ENCODE peak calls at places on chromosome 22, in four cellular contexts. One of them, this sample, is unnamed.

GRCh38 chr22:22745225-22746060 is 101.0 kb downstream of the GGTLC2 start:
- DNase-seq in neuronal stem cell: peak; percentile 15
- DNase-seq in mesenchymal stem cell: no peak
- DNase-seq in trophoblast cell: peak; percentile 28
- DNase-seq in this sample: peak; percentile 41

GRCh38 chr22:39188809-39189208 is 36.3 kb upstream of the CBX7 start:
- DNase-seq in neuronal stem cell: no peak
- DNase-seq in mesenchymal stem cell: no peak
- DNase-seq in trophoblast cell: no peak
- DNase-seq in this sample: no peak

GRCh38 chr22:35995772-35996171 is 32.9 kb downstream of the RBFOX2 start:
- DNase-seq in trophoblast cell: peak; percentile 39
- DNase-seq in mesenchymal stem cell: peak; percentile 99
- DNase-seq in neuronal stem cell: no peak
- DNase-seq in this sample: peak; percentile 55

GRCh38 chr22:49767355-49768062 is 60.2 kb downstream of the BRD1 start:
- DNase-seq in trophoblast cell: peak; percentile 55
- DNase-seq in neuronal stem cell: peak; percentile 39
- DNase-seq in mesenchymal stem cell: peak; percentile 69
- DNase-seq in this sample: peak; percentile 81

GRCh38 chr22:24894220-24894975 is 52.1 kb downstream of the LHFPL7 start:
- DNase-seq in trophoblast cell: peak; percentile 31
- DNase-seq in neuronal stem cell: no peak
- DNase-seq in mesenchymal stem cell: peak; percentile 93
- DNase-seq in this sample: peak; percentile 29

GRCh38 chr22:50508897-50509296 is 873 bp downstream of the NCAPH2 start:
- DNase-seq in neuronal stem cell: no peak
- DNase-seq in trophoblast cell: no peak
- DNase-seq in mesenchymal stem cell: no peak
- DNase-seq in this sample: no peak

GRCh38 chr22:46436595-46437163 is 100.7 kb downstream of the CELSR1 start:
- DNase-seq in mesenchymal stem cell: no peak
- DNase-seq in neuronal stem cell: no peak
- DNase-seq in trophoblast cell: no peak
- DNase-seq in this sample: no peak

GRCh38 chr22:50705219-50705691 is 32.6 kb downstream of the SHANK3 start:
- DNase-seq in mesenchymal stem cell: peak; percentile 85
- DNase-seq in trophoblast cell: peak; percentile 64
- DNase-seq in neuronal stem cell: peak; percentile 93
- DNase-seq in this sample: peak; percentile 95

GRCh38 chr22:35307892-35308291 is 8.2 kb downstream of the TOM1 start:
- DNase-seq in trophoblast cell: no peak
- DNase-seq in mesenchymal stem cell: no peak
- DNase-seq in neuronal stem cell: no peak
- DNase-seq in this sample: no peak

GRCh38 chr22:23678133-23678532 is 12.7 kb upstream of the RGL4 start:
- DNase-seq in mesenchymal stem cell: no peak
- DNase-seq in trophoblast cell: no peak
- DNase-seq in neuronal stem cell: no peak
- DNase-seq in this sample: no peak

GRCh38 chr22:44026630-44027511 is 2.8 kb downstream of the PARVB start:
- DNase-seq in neuronal stem cell: no peak
- DNase-seq in trophoblast cell: peak; percentile 52
- DNase-seq in mesenchymal stem cell: no peak
- DNase-seq in this sample: no peak

GRCh38 chr22:49992921-49993648 is 19.5 kb downstream of the IL17REL start:
- DNase-seq in neuronal stem cell: no peak
- DNase-seq in trophoblast cell: peak; percentile 26
- DNase-seq in mesenchymal stem cell: peak; percentile 57
- DNase-seq in this sample: peak; percentile 58

GRCh38 chr22:43438666-43439347 is 27.0 kb downstream of the MPPED1 start:
- DNase-seq in mesenchymal stem cell: no peak
- DNase-seq in neuronal stem cell: no peak
- DNase-seq in trophoblast cell: no peak
- DNase-seq in this sample: no peak

GRCh38 chr22:37848587-37849088 is 581 bp upstream of the EIF3L start:
- DNase-seq in mesenchymal stem cell: peak; percentile 39
- DNase-seq in neuronal stem cell: no peak
- DNase-seq in trophoblast cell: peak; percentile 42
- DNase-seq in this sample: peak; percentile 47

GRCh38 chr22:24216541-24217209 is 28.2 kb downstream of the GGT5 start:
- DNase-seq in trophoblast cell: no peak
- DNase-seq in mesenchymal stem cell: no peak
- DNase-seq in neuronal stem cell: no peak
- DNase-seq in this sample: no peak

DNA sequence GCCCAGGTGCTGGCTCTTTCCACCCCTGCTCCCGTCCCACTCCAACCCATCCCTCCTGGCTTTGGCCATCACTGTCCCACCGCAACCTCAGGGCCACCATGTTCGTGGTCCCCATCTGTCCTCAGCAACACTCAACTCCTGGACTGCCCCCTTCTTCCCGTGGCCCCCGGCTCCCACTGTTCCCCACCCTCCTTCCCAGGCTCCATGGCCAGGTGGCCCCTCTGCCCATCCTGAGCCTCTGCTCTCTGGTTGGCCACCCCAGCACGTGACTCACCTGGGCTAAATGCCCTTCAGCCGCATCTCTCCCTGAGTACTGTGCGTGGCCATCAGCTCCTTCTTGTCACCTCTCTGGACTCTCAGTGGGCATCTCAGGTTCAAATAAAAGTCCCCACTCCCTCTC is 41.6 kb upstream of the PHF21B start:
- DNase-seq in mesenchymal stem cell: no peak
- DNase-seq in neuronal stem cell: no peak
- DNase-seq in trophoblast cell: no peak
- DNase-seq in this sample: no peak
- H2BK5ac ChIP-seq in mesenchymal stem cell: no peak overlapping the region
- H2BK5ac ChIP-seq in neuronal stem cell: no peak overlapping the region
- H2BK5ac ChIP-seq in trophoblast cell: no peak overlapping the region
- H2BK5ac ChIP-seq in this sample: peak overlapping the region; percentile 39

GRCh38 chr22:20243545-20244249 is 24.4 kb downstream of the RTN4R start:
- DNase-seq in mesenchymal stem cell: peak; percentile 56
- DNase-seq in neuronal stem cell: no peak
- DNase-seq in trophoblast cell: no peak
- DNase-seq in this sample: peak; percentile 94
- H3K4me3 ChIP-seq in mesenchymal stem cell: peak overlapping the region; percentile 61
- H3K4me3 ChIP-seq in neuronal stem cell: peak overlapping the region; percentile 20
- H3K4me3 ChIP-seq in trophoblast cell: no peak overlapping the region
- H3K4me3 ChIP-seq in this sample: no peak overlapping the region

GRCh38 chr22:31085928-31086327 is 4.8 kb downstream of the SMTN start:
- DNase-seq in trophoblast cell: no peak
- DNase-seq in mesenchymal stem cell: no peak
- DNase-seq in neuronal stem cell: no peak
- DNase-seq in this sample: no peak
- H4K8ac ChIP-seq in trophoblast cell: peak overlapping the region; percentile 94
- H4K8ac ChIP-seq in mesenchymal stem cell: peak overlapping the region; percentile 59
- H4K8ac ChIP-seq in neuronal stem cell: no peak overlapping the region
- H4K8ac ChIP-seq in this sample: no peak overlapping the region

DNA sequence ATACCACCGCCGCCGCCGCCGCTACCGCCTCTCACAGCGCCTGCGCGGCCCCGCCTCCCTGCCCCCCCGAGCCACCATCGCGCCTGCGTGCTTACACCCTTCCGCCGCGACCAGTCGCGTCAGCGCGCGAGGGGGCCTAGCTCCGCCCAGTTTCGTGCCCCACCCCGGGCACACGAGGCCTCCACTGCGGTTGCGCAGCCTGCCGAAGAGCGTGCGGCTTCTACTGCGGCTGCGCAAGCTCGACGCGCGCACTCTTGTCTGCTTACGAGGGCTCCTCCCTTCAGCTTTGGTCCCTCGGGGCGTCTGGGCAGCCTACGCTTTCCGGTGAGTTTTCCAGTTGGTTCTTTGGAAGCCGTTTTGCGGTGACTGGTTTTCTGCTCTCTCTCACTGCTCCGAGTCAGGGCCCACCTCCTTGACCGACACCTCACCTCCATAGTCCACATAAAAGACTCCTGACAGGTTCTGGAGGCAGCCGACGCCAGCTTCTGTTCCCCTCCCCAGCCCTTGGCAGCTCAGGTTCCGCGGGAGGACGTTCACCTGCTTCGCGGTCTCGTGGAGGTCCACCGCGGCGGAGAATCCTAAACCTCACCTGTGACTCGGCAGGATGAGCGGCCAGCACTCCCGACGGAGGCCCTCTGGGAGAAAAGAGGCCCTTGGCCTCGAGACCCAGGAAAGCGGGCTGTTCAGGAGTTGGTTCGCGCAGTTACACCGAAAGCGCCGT is at the start of gene PITPNB:
- DNase-seq in neuronal stem cell: peak; percentile 98
- DNase-seq in trophoblast cell: peak; percentile 99
- DNase-seq in mesenchymal stem cell: peak; percentile 97
- DNase-seq in this sample: peak; percentile 99
- H2BK5ac ChIP-seq in neuronal stem cell: peak within 1 kb of the TSS; percentile 84
- H2BK5ac ChIP-seq in trophoblast cell: peak within 1 kb of the TSS; percentile 84
- H2BK5ac ChIP-seq in mesenchymal stem cell: peak within 1 kb of the TSS; percentile 60
- H2BK5ac ChIP-seq in this sample: peak within 1 kb of the TSS; percentile 59

DNA sequence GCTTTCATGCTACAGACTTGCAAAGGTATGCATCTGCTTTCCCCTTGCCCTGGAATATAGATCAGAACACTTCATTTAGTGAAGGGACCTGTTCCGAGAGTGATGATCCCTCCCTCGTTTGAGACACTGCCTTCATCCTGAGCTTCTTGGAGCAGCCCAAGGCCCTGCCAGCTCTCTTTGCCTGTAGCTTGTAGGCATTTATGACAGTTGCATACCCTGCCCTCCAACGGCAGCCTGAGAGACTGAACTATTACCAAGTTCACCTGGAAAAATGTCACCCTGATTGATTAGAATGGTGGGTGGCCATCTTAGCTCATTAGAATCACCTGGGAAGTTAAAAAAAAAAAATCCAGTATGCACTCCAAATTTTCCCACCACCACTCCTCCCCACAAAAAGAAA is 1.5 kb downstream of the MICAL3 start:
- DNase-seq in trophoblast cell: no peak
- DNase-seq in mesenchymal stem cell: no peak
- DNase-seq in neuronal stem cell: no peak
- DNase-seq in this sample: no peak
- H3K4me3 ChIP-seq in trophoblast cell: no peak overlapping the region
- H3K4me3 ChIP-seq in mesenchymal stem cell: peak overlapping the region; percentile 92
- H3K4me3 ChIP-seq in neuronal stem cell: no peak overlapping the region
- H3K4me3 ChIP-seq in this sample: no peak overlapping the region

This sample was measured in mesendoderm.